ENCODE peak calls at places on chromosome 17, in five cellular contexts. Q is HCT116; V is HuH-7; O is stimulated activated effector memory CD8-positive, alpha-beta T cell treated with anti-CD3 and anti-CD28 coated beads, Interleukin-12 subunit alpha, Interleukin-12 subunit beta, amount 100 ng/mL, for 72 hours; F is posterior vena cava. I is an unnamed sample.

GRCh38 chr17:14317383-14317782 is 16.5 kb downstream of the HS3ST3B1 start:
- DNase-seq in Q (no peak), V (no peak), O (no peak), F (no peak), I (no peak)

GRCh38 chr17:20291853-20292252 is 175.5 kb downstream of the LGALS9B start:
- DNase-seq in Q (no peak), V (no peak), O (no peak), F (no peak), I (no peak)

GRCh38 chr17:76540381-76541300 is 797 bp downstream of the PRCD start:
- DNase-seq in Q (peak; percentile 93), V (peak; percentile 100), O (no peak), F (peak; percentile 96), I (peak; percentile 92)

GRCh38 chr17:63647065-63647725 is 25.0 kb downstream of the MAP3K3 start:
- DNase-seq in Q (no peak), V (no peak), O (no peak), F (no peak), I (no peak)

GRCh38 chr17:47201168-47201567 is 8.0 kb upstream of the MYL4 start:
- DNase-seq in Q (no peak), V (no peak), O (no peak), F (no peak), I (no peak)

GRCh38 chr17:82601447-82602000 is 46.7 kb downstream of the WDR45B start:
- DNase-seq in Q (no peak), V (no peak), O (no peak), F (no peak), I (no peak)

GRCh38 chr17:53749178-53749577 is 73.5 kb upstream of the KIF2B start:
- DNase-seq in Q (no peak), V (no peak), O (no peak), F (no peak), I (no peak)

GRCh38 chr17:67156269-67157199 is 88.5 kb downstream of the HELZ start:
- DNase-seq in Q (no peak), V (no peak), O (no peak), F (no peak), I (no peak)

GRCh38 chr17:51612692-51613091 is 352.3 kb downstream of the UTP18 start:
- DNase-seq in Q (no peak), V (no peak), O (no peak), F (no peak), I (no peak)

GRCh38 chr17:37735165-37735564 is 9.7 kb downstream of the HNF1B start:
- DNase-seq in Q (no peak), V (no peak), O (no peak), F (no peak), I (no peak)

GRCh38 chr17:30290696-30291570 is 811 bp downstream of the BLMH start:
- DNase-seq in Q (no peak), V (peak; percentile 63), O (peak; percentile 83), F (peak; percentile 85), I (peak; percentile 73)

GRCh38 chr17:65535777-65536572 is 25.5 kb downstream of the AXIN2 start:
- DNase-seq in Q (no peak), V (no peak), O (no peak), F (peak; percentile 53), I (no peak)

I was measured in upper lobe of right lung.